ENCODE peak calls at places on chromosome 13, in six cellular contexts. One of them, this sample, is unnamed.

GRCh38 chr13:91722267-91722884 is 324.0 kb downstream of the GPC5 start:
- DNase-seq in GM12878: no peak
- DNase-seq in HepG2: no peak
- DNase-seq in HCT116: no peak
- DNase-seq in K562: peak
- DNase-seq in H1: no peak
- DNase-seq in this sample: no peak

GRCh38 chr13:97238432-97238831 is 16.3 kb downstream of the MBNL2 start:
- DNase-seq in HepG2: no peak
- DNase-seq in H1: no peak
- DNase-seq in K562: no peak
- DNase-seq in GM12878: no peak
- DNase-seq in HCT116: no peak
- DNase-seq in this sample: no peak

GRCh38 chr13:82002693-82003092 is 1661.8 kb upstream of the SPRY2 start:
- DNase-seq in H1: no peak
- DNase-seq in HepG2: no peak
- DNase-seq in K562: no peak
- DNase-seq in HCT116: no peak
- DNase-seq in GM12878: no peak
- DNase-seq in this sample: no peak

GRCh38 chr13:40485611-40486517 is 180.6 kb downstream of the FOXO1 start:
- DNase-seq in GM12878: no peak
- DNase-seq in HepG2: no peak
- DNase-seq in H1: no peak
- DNase-seq in HCT116: no peak
- DNase-seq in K562: no peak
- DNase-seq in this sample: no peak

GRCh38 chr13:37143901-37144300 is 38.4 kb upstream of the CSNK1A1L start:
- DNase-seq in HepG2: no peak
- DNase-seq in HCT116: no peak
- DNase-seq in K562: no peak
- DNase-seq in GM12878: no peak
- DNase-seq in H1: no peak
- DNase-seq in this sample: no peak

GRCh38 chr13:109857803-109858202 is 71.4 kb upstream of the IRS2 start:
- DNase-seq in HepG2: no peak
- DNase-seq in GM12878: no peak
- DNase-seq in H1: no peak
- DNase-seq in HCT116: no peak
- DNase-seq in K562: no peak
- DNase-seq in this sample: no peak

GRCh38 chr13:46008631-46009030 is 43.9 kb downstream of the ZC3H13 start:
- DNase-seq in HepG2: no peak
- DNase-seq in H1: no peak
- DNase-seq in HCT116: no peak
- DNase-seq in K562: no peak
- DNase-seq in GM12878: no peak
- DNase-seq in this sample: no peak

GRCh38 chr13:59342396-59342795 is 821.3 kb downstream of the DIAPH3 start:
- DNase-seq in H1: no peak
- DNase-seq in GM12878: no peak
- DNase-seq in HepG2: no peak
- DNase-seq in HCT116: no peak
- DNase-seq in K562: no peak
- DNase-seq in this sample: no peak

GRCh38 chr13:27036236-27036981 is 135.2 kb downstream of the USP12 start:
- DNase-seq in K562: no peak
- DNase-seq in HepG2: no peak
- DNase-seq in HCT116: peak
- DNase-seq in H1: no peak
- DNase-seq in GM12878: no peak
- DNase-seq in this sample: no peak

GRCh38 chr13:27621116-27621365 is 651 bp upstream of the POLR1D start:
- DNase-seq in HepG2: no peak
- DNase-seq in K562: no peak
- DNase-seq in GM12878: no peak
- DNase-seq in HCT116: peak
- DNase-seq in H1: no peak
- DNase-seq in this sample: no peak

DNA sequence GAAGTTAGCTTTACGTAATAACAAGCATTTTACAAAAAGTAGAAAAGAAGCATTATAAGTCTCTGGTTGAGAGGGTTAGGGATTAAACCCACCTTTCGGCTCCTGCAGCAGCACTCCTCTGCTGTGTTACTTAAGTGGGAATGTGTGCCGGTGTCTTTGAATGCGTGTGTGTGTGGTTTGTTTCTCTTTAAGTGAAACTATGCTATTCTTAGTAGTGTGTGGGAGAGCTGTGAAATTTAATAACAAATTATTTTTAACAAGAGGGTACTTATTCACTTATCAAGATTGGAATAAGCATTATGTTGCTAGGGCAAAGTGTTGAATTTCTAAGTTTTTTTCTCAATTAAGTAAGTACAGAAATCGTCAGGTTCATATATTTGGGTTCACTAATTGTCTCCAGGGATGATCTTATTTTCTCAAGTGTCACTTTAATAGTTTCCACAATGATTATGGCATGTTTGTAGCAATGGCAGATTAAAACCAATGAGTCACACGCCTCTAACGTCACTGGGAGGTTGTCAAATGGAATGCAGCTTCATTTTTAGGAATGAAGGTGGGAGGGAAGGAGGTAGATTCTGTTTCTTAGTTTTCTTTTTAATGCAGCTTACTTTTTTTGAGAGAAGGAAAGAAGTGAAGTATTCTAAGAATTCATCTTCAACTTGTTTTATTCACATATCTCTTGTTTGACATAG is 151.3 kb downstream of the LMO7 start:
- DNase-seq in HCT116: no peak
- DNase-seq in HepG2: no peak
- DNase-seq in H1: no peak
- DNase-seq in GM12878: no peak
- DNase-seq in K562: no peak
- DNase-seq in this sample: no peak
- TF ChIP-seq ATF3 in HCT116: no peak
- TF ChIP-seq ATF3 in HepG2: no peak
- TF ChIP-seq ATF3 in H1: no peak
- TF ChIP-seq ATF3 in GM12878: no peak
- TF ChIP-seq ATF3 in K562: no peak
- TF ChIP-seq ATF3 in this sample: no peak

DNA sequence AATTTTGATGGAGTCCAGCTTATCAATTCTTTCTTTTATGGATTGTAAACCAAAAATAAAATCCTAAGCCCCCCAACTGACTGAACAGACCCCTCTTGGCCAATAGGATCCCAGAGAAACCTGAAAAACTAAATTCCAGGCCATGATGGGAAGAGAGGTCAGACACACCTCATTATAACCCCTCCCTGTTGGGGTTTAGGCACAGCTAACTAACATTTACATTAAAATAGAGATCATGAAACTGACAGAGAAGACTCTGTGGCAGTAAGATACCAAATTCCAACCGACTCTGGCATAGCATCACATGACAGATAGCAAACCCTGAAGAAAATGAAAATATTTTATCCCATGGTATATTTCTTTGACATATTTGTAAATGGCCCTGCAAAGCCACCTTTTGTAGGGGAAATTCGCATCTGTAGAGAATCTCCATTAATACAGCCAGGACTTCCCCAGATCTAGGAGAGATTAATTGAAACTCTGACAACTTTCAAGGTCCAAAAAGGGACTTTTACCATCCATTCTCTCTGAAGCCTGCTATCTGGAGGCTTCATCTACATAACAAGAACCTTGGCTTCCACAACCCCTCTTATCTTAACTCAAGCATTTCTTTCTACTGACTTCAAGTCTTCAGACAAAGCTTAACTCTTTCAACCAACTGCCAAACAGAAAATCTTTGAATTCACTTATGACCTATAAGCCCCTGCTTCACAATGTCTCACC is 27.0 kb upstream of the GAS6 start:
- DNase-seq in K562: no peak
- DNase-seq in H1: no peak
- DNase-seq in HepG2: no peak
- DNase-seq in GM12878: no peak
- DNase-seq in HCT116: no peak
- DNase-seq in this sample: no peak
- TF ChIP-seq ATF3 in K562: no peak
- TF ChIP-seq ATF3 in H1: no peak
- TF ChIP-seq ATF3 in HepG2: no peak
- TF ChIP-seq ATF3 in GM12878: no peak
- TF ChIP-seq ATF3 in HCT116: no peak
- TF ChIP-seq ATF3 in this sample: no peak

GRCh38 chr13:51298812-51299211 is 40.7 kb upstream of the SERPINE3 start:
- DNase-seq in HCT116: no peak
- DNase-seq in K562: no peak
- DNase-seq in H1: no peak
- DNase-seq in HepG2: no peak
- DNase-seq in GM12878: no peak
- DNase-seq in this sample: no peak
- TF ChIP-seq ATF3 in HCT116: no peak
- TF ChIP-seq ATF3 in K562: no peak
- TF ChIP-seq ATF3 in H1: no peak
- TF ChIP-seq ATF3 in HepG2: no peak
- TF ChIP-seq ATF3 in GM12878: no peak
- TF ChIP-seq ATF3 in this sample: no peak

GRCh38 chr13:52156724-52157251 is 2.6 kb downstream of the NEK3 start:
- DNase-seq in HepG2: no peak
- DNase-seq in H1: no peak
- DNase-seq in GM12878: no peak
- DNase-seq in K562: no peak
- DNase-seq in HCT116: no peak
- DNase-seq in this sample: no peak

GRCh38 chr13:52161193-52161646 is 1.8 kb upstream of the NEK3 start:
- DNase-seq in K562: no peak
- DNase-seq in GM12878: no peak
- DNase-seq in H1: no peak
- DNase-seq in HepG2: peak
- DNase-seq in HCT116: no peak
- DNase-seq in this sample: no peak

GRCh38 chr13:52160053-52160452 is 656 bp upstream of the NEK3 start:
- DNase-seq in HCT116: no peak
- DNase-seq in K562: no peak
- DNase-seq in GM12878: no peak
- DNase-seq in H1: no peak
- DNase-seq in HepG2: no peak
- DNase-seq in this sample: no peak

GRCh38 chr13:52159159-52159982 is at the start of gene NEK3:
- DNase-seq in HepG2: peak
- DNase-seq in HCT116: peak
- DNase-seq in GM12878: no peak
- DNase-seq in K562: peak
- DNase-seq in H1: peak
- DNase-seq in this sample: peak

DNA sequence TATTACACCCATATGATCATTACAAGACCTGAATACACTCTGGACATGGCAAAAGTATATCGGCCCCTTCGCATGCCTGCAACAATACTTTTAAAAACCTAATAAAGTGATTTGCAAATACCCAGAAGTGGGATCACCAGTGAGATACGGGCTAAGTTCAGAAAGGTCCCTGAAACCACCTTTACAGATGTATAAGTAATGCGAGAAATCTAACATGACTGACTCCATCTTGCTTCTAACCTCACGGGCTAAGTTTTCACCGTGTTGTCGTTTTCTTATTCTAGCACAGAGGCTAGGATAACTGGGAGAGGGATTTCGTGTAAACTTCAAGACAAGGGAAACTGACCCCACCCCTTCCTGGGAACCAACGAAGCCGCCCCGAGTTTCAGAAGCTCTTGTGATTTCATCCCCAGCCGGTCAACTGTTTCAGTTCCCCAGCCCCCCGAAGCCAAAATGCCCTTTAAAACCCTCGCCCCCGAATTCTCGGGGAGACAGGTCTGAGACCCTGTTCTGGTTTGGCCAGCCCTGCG is 703 bp downstream of the NEK3 start:
- DNase-seq in H1: no peak
- DNase-seq in HepG2: no peak
- DNase-seq in K562: peak
- DNase-seq in GM12878: peak
- DNase-seq in HCT116: no peak
- DNase-seq in this sample: no peak
- TF ChIP-seq ATF3 in H1: no peak
- TF ChIP-seq ATF3 in HepG2: no peak
- TF ChIP-seq ATF3 in K562: no peak
- TF ChIP-seq ATF3 in GM12878: no peak
- TF ChIP-seq ATF3 in HCT116: no peak
- TF ChIP-seq ATF3 in this sample: no peak

DNA sequence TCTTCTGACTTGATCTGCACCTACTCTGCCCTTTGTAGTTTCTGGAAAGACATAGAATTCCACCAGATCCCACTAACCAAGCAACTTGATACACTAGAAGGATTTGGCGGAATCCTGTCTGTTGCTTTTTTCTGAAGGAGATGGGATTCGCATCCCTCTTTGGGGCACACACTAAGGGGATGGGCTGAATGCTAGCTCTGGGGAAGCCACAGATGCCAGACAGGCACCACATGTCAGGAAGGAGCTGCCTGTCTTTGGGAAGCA is 52.1 kb downstream of the SERP2 start:
- DNase-seq in K562: no peak
- DNase-seq in H1: no peak
- DNase-seq in HCT116: no peak
- DNase-seq in GM12878: no peak
- DNase-seq in HepG2: no peak
- DNase-seq in this sample: no peak
- TF ChIP-seq ATF3 in K562: no peak
- TF ChIP-seq ATF3 in H1: no peak
- TF ChIP-seq ATF3 in HCT116: no peak
- TF ChIP-seq ATF3 in GM12878: no peak
- TF ChIP-seq ATF3 in HepG2: no peak
- TF ChIP-seq ATF3 in this sample: no peak

GRCh38 chr13:43364210-43365041 is 341.0 kb downstream of the DNAJC15 start:
- DNase-seq in HCT116: no peak
- DNase-seq in K562: no peak
- DNase-seq in HepG2: no peak
- DNase-seq in GM12878: no peak
- DNase-seq in H1: no peak
- DNase-seq in this sample: no peak
- TF ChIP-seq ATF3 in HCT116: no peak
- TF ChIP-seq ATF3 in K562: no peak
- TF ChIP-seq ATF3 in HepG2: no peak
- TF ChIP-seq ATF3 in GM12878: no peak
- TF ChIP-seq ATF3 in H1: no peak
- TF ChIP-seq ATF3 in this sample: no peak

GRCh38 chr13:80367473-80367872 is 26.5 kb upstream of the SPRY2 start:
- DNase-seq in K562: no peak
- DNase-seq in HCT116: no peak
- DNase-seq in GM12878: no peak
- DNase-seq in HepG2: no peak
- DNase-seq in H1: no peak
- DNase-seq in this sample: no peak

GRCh38 chr13:80361298-80361697 is 20.4 kb upstream of the SPRY2 start:
- DNase-seq in H1: no peak
- DNase-seq in HCT116: no peak
- DNase-seq in K562: no peak
- DNase-seq in GM12878: no peak
- DNase-seq in HepG2: no peak
- DNase-seq in this sample: no peak

GRCh38 chr13:80362488-80362887 is 21.6 kb upstream of the SPRY2 start:
- DNase-seq in K562: no peak
- DNase-seq in GM12878: no peak
- DNase-seq in H1: no peak
- DNase-seq in HCT116: no peak
- DNase-seq in HepG2: peak
- DNase-seq in this sample: no peak

GRCh38 chr13:80361883-80362327 is 21.0 kb upstream of the SPRY2 start:
- DNase-seq in HepG2: peak
- DNase-seq in HCT116: no peak
- DNase-seq in H1: no peak
- DNase-seq in GM12878: no peak
- DNase-seq in K562: peak
- DNase-seq in this sample: no peak

GRCh38 chr13:80363890-80364503 is 23.1 kb upstream of the SPRY2 start:
- DNase-seq in H1: no peak
- DNase-seq in GM12878: no peak
- DNase-seq in K562: peak
- DNase-seq in HCT116: no peak
- DNase-seq in HepG2: peak
- DNase-seq in this sample: no peak
- TF ChIP-seq ATF3 in H1: no peak
- TF ChIP-seq ATF3 in GM12878: no peak
- TF ChIP-seq ATF3 in K562: no peak
- TF ChIP-seq ATF3 in HCT116: no peak
- TF ChIP-seq ATF3 in HepG2: no peak
- TF ChIP-seq ATF3 in this sample: no peak

This sample was measured in WTC11.